ENCODE peak calls at places on chromosome 1, in ten cellular contexts. F, K, P, Q, L, V, A, E, D and W are unnamed samples.

GRCh38 chr1:70992521-70992920 is 55.1 kb downstream of the PTGER3 start:
- DNase-seq in L (no peak), Q (no peak), K (no peak), P (no peak), E (no peak), V (no peak), D (no peak), A (no peak), F (no peak), W (no peak)

GRCh38 chr1:115454835-115455511 is 116.9 kb upstream of the NGF start:
- DNase-seq in Q (peak), V (no peak), K (peak), F (no peak), D (no peak), E (peak), P (no peak), A (peak), L (no peak), W (no peak)

GRCh38 chr1:167450843-167451242 is 67.5 kb downstream of the CD247 start:
- DNase-seq in F (no peak), V (no peak), L (no peak), D (no peak), E (no peak), K (no peak), Q (no peak), P (no peak), A (no peak), W (no peak)

GRCh38 chr1:205766570-205766969 is 8.7 kb downstream of the RAB29 start:
- DNase-seq in P (no peak), K (no peak), V (no peak), F (no peak), Q (no peak), E (no peak), A (no peak), L (no peak), D (no peak), W (no peak)

GRCh38 chr1:153617677-153618076 is 1.6 kb upstream of the S100A14 start:
- DNase-seq in A (peak), K (no peak), P (peak), Q (peak), V (peak), E (peak), L (no peak), D (peak), F (no peak), W (peak)

GRCh38 chr1:154445040-154445472 is 39.9 kb downstream of the IL6R start:
- DNase-seq in P (no peak), Q (no peak), V (no peak), F (no peak), K (no peak), D (no peak), A (no peak), E (no peak), L (peak), W (no peak)

GRCh38 chr1:61647142-61647541 is 77.8 kb downstream of the TM2D1 start:
- DNase-seq in E (no peak), P (no peak), D (no peak), F (no peak), L (no peak), Q (no peak), K (no peak), V (no peak), A (no peak), W (no peak)

GRCh38 chr1:30419246-30419720 is 304.1 kb downstream of the MATN1 start:
- DNase-seq in L (no peak), V (no peak), K (no peak), E (no peak), P (no peak), Q (no peak), A (no peak), D (no peak), F (no peak), W (peak)

GRCh38 chr1:48677306-48678287 is 99.1 kb downstream of the BEND5 start:
- DNase-seq in V (no peak), F (peak), P (peak), E (peak), L (peak), D (peak), K (peak), Q (peak), A (peak), W (peak)

GRCh38 chr1:54402896-54403295 is 3.3 kb downstream of the SSBP3 start:
- DNase-seq in A (no peak), E (no peak), F (no peak), Q (no peak), V (no peak), D (peak), L (no peak), K (no peak), P (no peak), W (no peak)

GRCh38 chr1:24575905-24576587 is 20.2 kb downstream of the NCMAP start:
- DNase-seq in F (no peak), V (no peak), E (no peak), Q (no peak), P (no peak), K (no peak), L (no peak), D (peak), A (no peak), W (no peak)

GRCh38 chr1:16017076-16017460 is 775 bp downstream of the HSPB7 start:
- DNase-seq in P (no peak), L (no peak), D (no peak), K (no peak), E (peak), A (no peak), V (no peak), Q (no peak), F (no peak), W (no peak)
- H3K4me3 ChIP-seq in P (no peak), L (no peak), D (peak), K (no peak), E (peak), A (peak), V (no peak), Q (peak), F (no peak), W (peak)

GRCh38 chr1:114218397-114219237 is 64.9 kb upstream of the SYT6 start:
- DNase-seq in L (no peak), K (peak), P (peak), D (no peak), A (no peak), E (no peak), F (no peak), Q (no peak), V (no peak), W (peak)

GRCh38 chr1:114222920-114223319 is 69.3 kb upstream of the SYT6 start:
- DNase-seq in D (no peak), F (no peak), L (no peak), K (no peak), Q (no peak), V (no peak), E (no peak), A (no peak), P (no peak), W (no peak)

GRCh38 chr1:114215426-114215825 is 61.8 kb upstream of the SYT6 start:
- DNase-seq in L (no peak), D (no peak), Q (no peak), K (peak), F (no peak), P (no peak), A (no peak), E (no peak), V (no peak), W (no peak)

GRCh38 chr1:114216431-114217173 is 62.9 kb upstream of the SYT6 start:
- DNase-seq in Q (no peak), P (no peak), E (no peak), V (no peak), K (no peak), A (no peak), L (no peak), F (no peak), D (no peak), W (no peak)

DNA sequence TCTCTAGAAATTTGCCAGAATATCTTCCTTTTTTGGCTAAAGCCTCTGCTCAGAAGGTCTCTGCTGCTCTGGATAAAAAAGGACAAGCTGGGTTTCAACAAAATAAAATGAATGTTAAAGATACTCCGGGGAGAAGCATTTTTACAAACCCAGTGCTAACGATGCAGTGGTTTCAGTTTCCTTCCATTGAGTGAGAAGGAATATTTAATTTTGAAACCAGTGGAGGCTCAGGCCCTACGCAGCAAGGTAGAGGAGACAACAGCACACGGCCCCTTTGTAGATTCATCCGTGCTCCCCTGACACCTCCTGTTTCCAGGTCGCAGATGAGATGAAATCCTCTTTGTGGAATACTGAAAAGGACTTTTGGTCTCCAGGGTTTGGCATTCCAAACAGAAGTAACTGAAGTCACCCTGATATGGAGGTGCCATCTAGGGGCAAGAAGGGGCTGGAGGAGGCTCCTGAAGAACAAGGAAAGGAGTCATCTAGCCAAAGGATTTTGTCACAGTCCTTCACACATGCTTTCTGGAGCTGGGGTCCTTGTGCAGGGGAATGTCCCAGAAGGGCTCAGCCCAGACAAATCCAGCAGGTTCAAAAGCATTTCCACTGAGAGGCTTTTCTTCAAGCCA is 65.7 kb upstream of the SYT6 start:
- DNase-seq in L (no peak), A (no peak), D (no peak), V (no peak), F (peak), P (no peak), E (no peak), Q (no peak), K (peak), W (no peak)
- H3K4me3 ChIP-seq in L (no peak), A (peak), D (peak), V (no peak), F (no peak), P (no peak), E (no peak), Q (no peak), K (no peak), W (peak)

GRCh38 chr1:248857749-248858095 is 1.2 kb downstream of the ZNF692 start:
- DNase-seq in Q (no peak), K (no peak), E (no peak), A (no peak), L (no peak), D (no peak), F (no peak), P (no peak), V (no peak), W (no peak)
- H3K4me3 ChIP-seq in Q (peak), K (peak), E (peak), A (peak), L (peak), D (peak), F (peak), P (peak), V (peak), W (peak)

GRCh38 chr1:93710499-93710898 is 28.9 kb upstream of the BCAR3 start:
- DNase-seq in L (no peak), K (no peak), Q (no peak), A (no peak), E (no peak), P (no peak), F (no peak), V (no peak), D (no peak), W (no peak)

GRCh38 chr1:93710949-93711591 is 29.4 kb upstream of the BCAR3 start:
- DNase-seq in A (no peak), D (no peak), F (no peak), P (no peak), E (no peak), L (peak), K (peak), Q (no peak), V (no peak), W (no peak)

GRCh38 chr1:93713247-93713764 is 31.7 kb upstream of the BCAR3 start:
- DNase-seq in E (no peak), P (no peak), L (no peak), K (no peak), V (no peak), F (no peak), D (no peak), Q (no peak), A (no peak), W (no peak)

GRCh38 chr1:93714350-93714749 is 32.7 kb upstream of the BCAR3 start:
- DNase-seq in K (no peak), E (no peak), Q (no peak), V (no peak), A (no peak), F (no peak), L (no peak), D (no peak), P (no peak), W (no peak)

DNA sequence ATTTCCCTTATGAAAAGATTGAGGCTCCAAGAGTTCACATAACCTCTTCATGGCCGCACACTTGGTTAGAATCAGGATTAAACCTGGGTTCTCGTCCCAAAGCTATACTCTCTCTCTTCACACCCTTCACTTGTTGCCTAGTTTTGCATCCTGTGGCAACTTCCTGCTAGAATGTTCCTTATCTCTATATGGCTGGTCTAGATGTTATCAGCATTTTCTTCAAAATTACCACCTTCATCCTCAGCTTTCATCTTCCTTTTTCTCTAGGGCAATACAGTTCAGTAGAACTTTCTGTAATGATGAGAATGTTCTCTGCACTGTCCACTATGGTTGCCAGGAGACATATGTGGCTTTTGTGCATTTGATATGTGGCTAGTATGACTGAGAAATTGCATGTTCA is 31.1 kb upstream of the BCAR3 start:
- DNase-seq in E (no peak), V (no peak), L (no peak), D (no peak), P (no peak), A (no peak), K (no peak), Q (no peak), F (no peak), W (no peak)
- H3K4me3 ChIP-seq in E (no peak), V (no peak), L (no peak), D (no peak), P (no peak), A (no peak), K (no peak), Q (no peak), F (no peak), W (no peak)

DNA sequence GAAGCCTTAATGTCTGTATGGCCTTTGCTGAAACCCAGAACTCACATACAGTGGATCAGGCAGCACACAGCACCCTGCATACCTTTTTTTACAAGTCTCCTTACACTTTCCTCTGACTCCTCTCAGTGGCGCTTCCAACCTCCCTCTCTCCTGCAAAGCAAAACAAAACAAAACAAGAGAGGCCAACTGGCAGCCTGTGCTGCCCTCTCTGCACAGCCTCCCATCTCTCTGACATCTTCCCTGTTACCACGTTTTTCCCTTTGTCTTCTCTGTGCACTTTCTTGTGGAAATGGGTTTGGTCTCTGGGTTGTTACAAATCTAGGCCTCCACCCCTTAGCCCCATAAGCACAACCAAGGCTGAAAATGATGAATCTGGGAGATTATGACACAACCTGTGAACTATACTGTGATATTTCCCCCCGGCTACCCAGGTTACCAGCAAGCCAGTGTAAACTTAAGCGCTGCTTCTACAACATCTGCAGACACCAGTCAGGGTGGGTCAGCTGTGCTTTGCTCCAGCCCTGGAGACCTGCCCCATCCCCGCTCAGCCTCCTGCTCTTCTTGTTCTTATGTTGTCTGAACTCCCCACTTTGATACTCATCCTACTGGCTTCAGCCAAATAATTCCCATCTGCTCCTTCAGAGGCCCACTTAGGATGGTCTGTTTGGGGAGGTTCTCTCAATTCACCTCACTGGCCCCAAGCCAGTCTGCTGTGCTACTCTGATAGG is 54.9 kb upstream of the FMOD start:
- DNase-seq in P (no peak), Q (no peak), V (no peak), A (no peak), K (no peak), F (no peak), L (no peak), D (no peak), E (no peak), W (no peak)
- H3K4me3 ChIP-seq in P (no peak), Q (no peak), V (no peak), A (no peak), K (no peak), F (no peak), L (no peak), D (no peak), E (no peak), W (no peak)

DNA sequence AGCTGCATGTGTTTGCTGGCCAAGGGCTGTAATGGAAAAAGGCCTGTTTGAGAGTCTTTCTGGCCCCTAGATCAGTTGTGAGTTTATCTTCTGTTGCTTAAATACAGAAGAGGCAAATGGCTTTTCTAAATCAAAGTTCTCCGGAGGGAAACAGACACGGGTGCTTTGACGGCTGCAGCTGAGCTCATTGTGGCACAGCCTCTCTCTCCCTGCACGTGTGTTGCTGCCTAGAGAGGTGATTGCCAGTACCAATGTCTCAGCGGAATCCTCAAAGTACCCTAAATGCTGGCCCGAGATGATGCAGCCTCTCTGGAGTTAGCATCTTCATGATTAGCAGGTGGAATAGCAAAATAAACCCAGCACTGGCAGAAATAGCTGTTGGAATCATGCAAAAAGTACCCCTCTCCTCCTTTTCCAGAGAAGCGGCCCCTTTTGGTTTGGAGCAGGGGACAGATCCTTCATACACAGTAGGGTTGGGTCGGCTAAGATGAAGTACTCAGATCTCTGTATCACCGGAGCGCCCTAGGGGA is 192.2 kb downstream of the PRDM2 start:
- DNase-seq in L (no peak), V (no peak), P (no peak), D (no peak), E (no peak), F (no peak), Q (no peak), K (no peak), A (no peak), W (no peak)
- H3K4me3 ChIP-seq in L (no peak), V (no peak), P (no peak), D (peak), E (peak), F (no peak), Q (peak), K (no peak), A (peak), W (no peak)

DNA sequence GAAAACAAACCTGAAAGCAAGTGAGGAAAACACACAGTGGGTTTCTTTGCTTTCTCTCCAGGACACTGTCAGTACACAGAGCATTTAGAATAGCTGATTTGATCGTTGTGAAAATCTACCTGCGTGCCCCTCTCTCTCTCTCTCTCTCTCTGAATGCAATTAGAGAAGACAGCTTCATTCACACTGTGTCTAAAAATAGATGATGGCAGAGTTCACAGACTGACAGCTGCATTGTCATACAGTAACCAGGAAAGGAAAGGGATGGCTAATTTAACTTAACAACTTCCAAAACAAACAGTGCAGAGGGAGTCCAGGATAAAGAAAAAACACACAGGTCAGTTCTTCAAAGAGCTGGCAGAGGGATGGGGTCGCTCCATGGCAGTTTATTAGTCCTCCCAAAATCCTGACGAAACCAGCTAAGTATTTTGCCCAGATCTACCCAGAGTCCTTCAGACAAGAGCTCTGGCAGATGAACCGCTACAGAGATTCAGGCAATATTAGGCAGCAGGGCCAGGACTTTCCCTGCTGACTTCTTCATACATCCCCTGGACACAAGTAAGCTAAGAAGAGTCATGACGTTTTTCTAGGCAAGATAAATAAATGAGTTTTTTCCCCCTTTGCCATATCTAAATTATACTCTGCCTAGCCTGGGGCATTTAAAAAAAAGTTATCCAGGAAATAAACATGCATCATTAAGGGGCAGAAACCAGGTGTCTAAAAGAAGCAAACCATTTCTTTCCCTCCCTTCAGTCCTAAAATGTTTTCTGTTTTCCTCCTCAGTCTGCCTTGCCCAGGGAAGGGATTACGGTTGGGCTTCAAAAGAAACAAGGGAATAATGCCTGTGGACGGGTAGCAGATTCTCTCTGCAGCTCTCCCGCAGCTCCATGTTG is 58.8 kb downstream of the WLS start:
- DNase-seq in Q (no peak), K (peak), L (no peak), D (no peak), P (no peak), A (peak), F (no peak), E (no peak), V (no peak), W (peak)
- H3K4me3 ChIP-seq in Q (no peak), K (no peak), L (no peak), D (no peak), P (no peak), A (peak), F (no peak), E (no peak), V (no peak), W (peak)